ENCODE peak calls at places on chromosomes 13 and 19, in five cellular contexts. L, S, F, P and V are unnamed samples.
A peak's percentile ranks its signal among the peaks of the same experiment; 100 is the strongest.

GRCh38 chr19:13693933-13694332 is 70.4 kb upstream of the MRI1 start:
- DNase-seq in L (peak; percentile 93), S (no peak), F (no peak), P (no peak), V (no peak)

GRCh38 chr19:31352782-31353651 is 3.8 kb upstream of the TSHZ3 start:
- DNase-seq in L (no peak), S (no peak), F (no peak), P (no peak), V (peak; percentile 45)

GRCh38 chr13:75505327-75505726 is 23.4 kb upstream of the TBC1D4 start:
- DNase-seq in L (no peak), S (no peak), F (no peak), P (no peak), V (no peak)

GRCh38 chr19:50514346-50515167 is 844 bp upstream of the ASPDH start:
- DNase-seq in L (peak; percentile 57), S (no peak), F (no peak), P (no peak), V (no peak)

GRCh38 chr19:29287061-29287460 is 74.1 kb upstream of the UQCRFS1 start:
- DNase-seq in L (peak; percentile 38), S (no peak), F (no peak), P (no peak), V (no peak)

GRCh38 chr13:78430166-78430791 is 173.1 kb downstream of the POU4F1 start:
- DNase-seq in L (no peak), S (no peak), F (no peak), P (no peak), V (no peak)

GRCh38 chr19:41886761-41887710 is 4.1 kb downstream of the ARHGEF1 start:
- DNase-seq in L (no peak), S (peak; percentile 84), F (no peak), P (no peak), V (no peak)

GRCh38 chr13:44148159-44148929 is 225.3 kb upstream of the SERP2 start:
- DNase-seq in L (no peak), S (no peak), F (no peak), P (no peak), V (peak; percentile 36)

GRCh38 chr19:19459099-19459498 is 53.6 kb downstream of the GATAD2A start:
- DNase-seq in L (no peak), S (no peak), F (no peak), P (no peak), V (peak; percentile 75)

GRCh38 chr19:38304866-38305429 is 897 bp downstream of the C19orf33 start:
- DNase-seq in L (no peak), S (no peak), F (no peak), P (peak; percentile 45), V (no peak)

GRCh38 chr19:29530549-29531457 is 5.0 kb downstream of the VSTM2B start:
- DNase-seq in L (no peak), S (no peak), F (no peak), P (no peak), V (no peak)

GRCh38 chr19:13208131-13208963 is 58.1 kb downstream of the IER2 start:
- DNase-seq in L (no peak), S (peak; percentile 75), F (peak; percentile 60), P (peak; percentile 54), V (peak; percentile 75)

GRCh38 chr13:27374650-27375049 is 49.8 kb upstream of the GTF3A start:
- DNase-seq in L (no peak), S (peak; percentile 59), F (peak; percentile 66), P (peak; percentile 38), V (peak; percentile 87)

GRCh38 chr13:35718084-35718483 is 241.6 kb upstream of the MAB21L1 start:
- DNase-seq in L (no peak), S (no peak), F (no peak), P (no peak), V (no peak)